ENCODE peak calls at places on chromosomes 16 and 17, in five cellular contexts. Z is testis, O is cardiac fibroblast, Y is upper lobe of left lung, V is transverse colon. W is an unnamed sample.

GRCh38 chr17:81391964-81392908 is 3.0 kb upstream of the BAHCC1 start:
- DNase-seq in Z (peak), O (peak), V (peak), Y (no peak), W (peak)

GRCh38 chr16:67872631-67873434 is at the start of gene EDC4:
- DNase-seq in V (peak), Y (peak), Z (peak), O (peak), W (peak)

GRCh38 chr17:31357831-31358400 is 33.6 kb upstream of the RAB11FIP4 start:
- DNase-seq in Z (no peak), Y (no peak), O (peak), V (no peak), W (no peak)

GRCh38 chr17:41539979-41540701 is 12.0 kb upstream of the KRT19 start:
- DNase-seq in O (no peak), V (no peak), Z (no peak), Y (no peak), W (no peak)

GRCh38 chr17:5817475-5818395 is 233.4 kb upstream of the NLRP1 start:
- DNase-seq in O (no peak), V (no peak), Y (no peak), Z (no peak), W (no peak)

GRCh38 chr17:43543771-43544575 is 2.2 kb downstream of the ETV4 start:
- DNase-seq in Z (no peak), V (no peak), O (no peak), Y (no peak), W (no peak)

GRCh38 chr17:7133424-7133823 is 18.8 kb upstream of the ASGR2 start:
- DNase-seq in O (peak), V (peak), Y (peak), Z (no peak), W (no peak)

GRCh38 chr17:51046527-51047384 is 73.9 kb downstream of the SPAG9 start:
- DNase-seq in Z (peak), Y (peak), O (peak), V (peak), W (peak)

GRCh38 chr16:89473136-89473712 is 17.1 kb downstream of the ANKRD11 start:
- DNase-seq in Z (no peak), V (no peak), Y (no peak), O (no peak), W (no peak)

GRCh38 chr16:23274968-23275367 is 27.1 kb upstream of the SCNN1B start:
- DNase-seq in V (no peak), Y (no peak), O (no peak), Z (no peak), W (no peak)

GRCh38 chr17:62821213-62822079 is 13.3 kb upstream of the MARCHF10 start:
- DNase-seq in O (no peak), V (no peak), Z (peak), Y (no peak), W (no peak)

GRCh38 chr17:62899349-62899748 is 66.7 kb upstream of the TANC2 start:
- DNase-seq in V (no peak), O (peak), Y (peak), Z (no peak), W (no peak)

GRCh38 chr16:25747160-25747758 is 55.5 kb downstream of the HS3ST4 start:
- DNase-seq in V (no peak), Y (no peak), Z (peak), O (no peak), W (peak)

GRCh38 chr17:18261146-18261515 is 669 bp downstream of the MIEF2 start:
- DNase-seq in V (peak), O (peak), Z (peak), Y (peak), W (peak)

GRCh38 chr16:82011199-82011641 is at the start of gene SDR42E1:
- DNase-seq in O (no peak), Z (peak), Y (peak), V (peak), W (no peak)

GRCh38 chr17:79337053-79337452 is 262.4 kb downstream of the ENGASE start:
- DNase-seq in O (no peak), Z (no peak), Y (no peak), V (no peak), W (no peak)

GRCh38 chr17:31100840-31101239 is 6.1 kb downstream of the NF1 start:
- DNase-seq in V (no peak), Y (no peak), O (no peak), Z (no peak), W (no peak)

GRCh38 chr16:21162661-21163151 is 4.2 kb downstream of the LDAF1 start:
- DNase-seq in Z (peak), V (no peak), Y (no peak), O (no peak), W (peak)

GRCh38 chr17:8668181-8668740 is 37.7 kb upstream of the MYH10 start:
- DNase-seq in O (no peak), Y (no peak), Z (no peak), V (no peak), W (no peak)

GRCh38 chr16:68387301-68387700 is 61.0 kb downstream of the SMPD3 start:
- DNase-seq in V (peak), Y (peak), O (no peak), Z (no peak), W (no peak)

GRCh38 chr17:72510454-72511016 is 389.7 kb downstream of the SOX9 start:
- DNase-seq in Y (no peak), O (no peak), V (no peak), Z (no peak), W (no peak)

GRCh38 chr16:62478903-62479458 is 442.7 kb upstream of the CDH8 start:
- DNase-seq in Z (no peak), Y (no peak), V (no peak), O (no peak), W (no peak)

GRCh38 chr17:39195568-39196160 is 1.8 kb downstream of the CACNB1 start:
- DNase-seq in O (no peak), V (peak), Y (peak), Z (no peak), W (peak)
- H3K4me3 ChIP-seq in O (no peak), V (no peak), Y (peak), Z (no peak), W (peak)

DNA sequence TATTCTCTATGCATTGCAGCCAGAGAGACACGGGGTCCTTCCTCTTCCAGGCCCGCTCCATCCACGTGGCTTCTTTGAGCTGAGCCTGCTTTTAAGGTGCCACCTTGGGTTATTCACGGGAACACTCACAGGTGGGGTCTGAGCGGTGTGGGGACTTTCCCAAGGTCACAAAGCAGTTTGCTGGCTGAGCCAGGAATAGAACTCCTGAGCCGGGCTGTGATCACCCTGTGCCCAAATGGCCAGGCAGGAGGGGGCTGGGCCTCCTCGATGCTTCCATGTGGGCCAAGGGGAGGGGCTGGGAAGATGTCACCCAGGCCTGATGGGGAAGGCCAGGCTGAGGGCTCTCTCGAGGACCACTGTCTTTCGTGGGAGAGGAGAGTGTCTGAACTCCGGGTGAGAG is 13.0 kb upstream of the GSE1 start:
- DNase-seq in V (no peak), Z (no peak), O (no peak), Y (no peak), W (no peak)
- TF ChIP-seq CTCF in V (no peak), Z (no peak), O (no peak), Y (no peak), W (no peak)

GRCh38 chr17:68600881-68601564 is at the start of gene FAM20A:
- DNase-seq in Z (peak), Y (peak), O (no peak), V (peak), W (peak)
- H3K4me3 ChIP-seq in Z (peak), Y (peak), O (peak), V (peak), W (peak)

DNA sequence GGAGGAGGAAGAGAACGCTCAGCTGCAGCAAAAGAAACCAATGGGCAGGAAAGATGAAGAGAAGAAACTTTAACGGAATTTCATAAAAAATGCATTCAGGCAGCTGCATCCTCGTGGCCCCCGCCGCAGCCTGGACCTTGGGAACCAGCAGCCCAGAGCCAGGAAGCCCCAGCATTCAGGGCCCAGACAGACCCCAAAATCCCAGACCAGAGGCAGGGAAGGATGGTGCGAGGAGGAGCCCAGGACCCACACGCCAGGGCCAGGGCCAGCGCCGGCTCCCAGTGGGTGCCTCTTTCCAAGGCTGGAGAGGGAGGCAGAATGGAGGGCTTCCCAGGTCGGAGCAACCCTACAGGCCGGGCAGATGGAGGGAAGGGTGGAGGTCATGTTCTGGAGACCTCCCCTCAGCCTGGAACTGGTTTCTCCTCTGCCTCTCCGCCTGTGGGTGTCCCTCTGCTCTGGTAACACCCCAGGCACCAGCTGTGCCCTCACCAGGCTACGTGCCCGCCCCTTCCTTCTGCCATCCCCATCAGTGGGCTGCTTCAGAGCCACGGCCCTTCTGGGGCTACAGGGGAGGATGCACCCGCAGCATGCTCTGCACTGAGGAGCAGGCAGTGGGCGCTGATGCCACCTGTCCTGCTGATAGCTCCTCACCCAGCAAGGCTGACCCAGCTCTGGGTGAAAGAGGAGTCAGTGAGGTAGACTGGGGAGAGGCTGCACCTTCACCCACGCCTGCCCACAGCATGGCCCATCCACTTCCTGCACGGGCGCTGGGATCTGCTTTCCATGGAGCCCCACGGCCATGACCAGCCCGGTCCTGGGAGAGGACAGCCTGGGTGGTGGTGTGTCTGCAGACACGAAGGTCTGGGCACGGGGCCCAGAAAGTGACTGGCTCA is 1.2 kb upstream of the MIF4GD start:
- DNase-seq in Y (no peak), V (no peak), Z (peak), O (peak), W (no peak)
- TF ChIP-seq CTCF in Y (no peak), V (no peak), Z (no peak), O (no peak), W (no peak)

GRCh38 chr16:71426880-71427615 is 14.8 kb downstream of the TLE7 start:
- DNase-seq in V (no peak), Y (no peak), Z (no peak), O (no peak), W (no peak)

GRCh38 chr16:71428385-71428784 is 13.5 kb downstream of the TLE7 start:
- DNase-seq in Y (no peak), O (no peak), V (no peak), Z (no peak), W (no peak)

GRCh38 chr16:71425746-71426068 is 16.1 kb downstream of the TLE7 start:
- DNase-seq in Z (peak), Y (no peak), O (no peak), V (no peak), W (no peak)

GRCh38 chr16:71424626-71425025 is 17.2 kb downstream of the TLE7 start:
- DNase-seq in Y (no peak), V (no peak), O (no peak), Z (no peak), W (no peak)

DNA sequence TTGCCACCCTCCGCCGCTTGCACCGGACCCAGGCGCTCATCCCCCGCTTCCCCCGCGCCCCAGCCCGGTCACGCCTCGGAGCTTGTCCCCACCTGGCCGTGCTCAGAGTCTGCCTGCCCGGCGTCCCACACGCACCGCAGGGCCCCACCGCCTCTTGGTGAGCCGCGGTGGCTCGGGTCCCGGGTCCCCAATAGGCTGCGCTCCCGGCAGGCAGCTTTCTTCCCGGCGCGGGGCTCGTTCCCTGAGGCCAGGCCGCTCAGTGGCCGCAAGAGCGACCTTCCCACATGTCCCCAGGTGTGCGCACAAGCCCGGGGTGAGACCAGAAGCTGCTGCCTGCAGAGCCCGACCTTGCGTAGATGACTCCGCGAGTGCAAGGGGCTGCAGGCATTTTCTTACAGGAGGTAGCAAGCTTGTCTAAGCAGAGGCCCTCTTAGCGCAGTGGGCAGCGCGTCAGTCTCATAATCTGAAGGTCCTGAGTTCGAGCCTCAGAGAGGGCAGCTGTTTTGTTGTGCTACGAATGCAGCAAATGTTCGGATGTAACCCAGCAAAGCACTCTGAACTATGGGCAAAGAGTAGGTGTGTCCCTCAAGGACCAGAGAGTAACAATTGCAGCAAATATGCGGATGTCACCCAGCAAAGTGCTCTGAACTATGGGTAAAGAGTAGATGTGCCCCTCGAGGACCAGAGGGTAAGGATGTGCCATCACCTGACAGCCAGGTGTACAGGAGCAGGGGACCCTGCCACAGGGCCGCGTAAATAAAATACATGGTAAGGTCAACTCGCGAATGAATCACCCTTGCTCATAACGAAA is 15.6 kb downstream of the TLE7 start:
- DNase-seq in O (peak), Z (peak), V (peak), Y (no peak), W (peak)
- H3K4me3 ChIP-seq in O (peak), Z (peak), V (peak), Y (no peak), W (peak)

W was measured in fibroblast of the aortic adventitia.